ENCODE peak calls at places on chromosomes 12 and 14, in five cellular contexts. L, W, N, X and J are unnamed samples.

GRCh38 chr12:85182699-85183098 is 97.3 kb upstream of the ALX1 start:
- DNase-seq in L (no peak), N (no peak), X (no peak), W (peak; percentile 58), J (peak; percentile 16)

GRCh38 chr12:114835031-114835430 is 151.1 kb upstream of the TBX3 start:
- DNase-seq in L (no peak), X (peak; percentile 41), W (no peak), N (peak; percentile 85), J (peak; percentile 66)

GRCh38 chr12:4044736-4045432 is 171.7 kb upstream of the PARP11 start:
- DNase-seq in N (no peak), X (no peak), L (no peak), W (no peak), J (no peak)

GRCh38 chr12:57483466-57483865 is 3.8 kb upstream of the ARHGAP9 start:
- DNase-seq in L (no peak), N (peak; percentile 69), X (peak; percentile 49), W (no peak), J (peak; percentile 67)

GRCh38 chr12:16950041-16950677 is 344.2 kb upstream of the LMO3 start:
- DNase-seq in N (no peak), L (no peak), X (no peak), W (no peak), J (no peak)

GRCh38 chr14:55416866-55417265 is 5.2 kb upstream of the ATG14 start:
- DNase-seq in N (no peak), W (peak; percentile 34), X (no peak), L (no peak), J (no peak)

GRCh38 chr14:35268946-35269345 is 23.2 kb upstream of the PSMA6 start:
- DNase-seq in N (no peak), L (no peak), W (peak; percentile 12), X (no peak), J (no peak)

GRCh38 chr12:144650-145284 is 69.2 kb downstream of the SLC6A12 start:
- DNase-seq in L (no peak), W (no peak), X (no peak), N (no peak), J (no peak)

GRCh38 chr12:53052419-53053222 is 2.8 kb downstream of the TNS2 start:
- DNase-seq in W (peak; percentile 65), L (no peak), N (peak; percentile 85), X (no peak), J (peak; percentile 86)

GRCh38 chr14:74618078-74618952 is 6.3 kb upstream of the LTBP2 start:
- DNase-seq in L (no peak), N (peak; percentile 74), X (no peak), W (no peak), J (peak; percentile 58)

GRCh38 chr12:75725505-75726120 is 214.2 kb upstream of the KRR1 start:
- DNase-seq in X (no peak), W (no peak), N (peak; percentile 74), L (no peak), J (peak; percentile 75)

GRCh38 chr14:91929700-91930099 is 17.8 kb downstream of the FBLN5 start:
- DNase-seq in N (peak; percentile 40), L (no peak), X (no peak), W (no peak), J (peak; percentile 34)

GRCh38 chr12:25977047-25977446 is 18.6 kb downstream of the RASSF8 start:
- DNase-seq in W (no peak), N (peak; percentile 77), X (no peak), L (no peak), J (peak; percentile 87)

GRCh38 chr14:90728951-90729350 is 87.3 kb downstream of the TTC7B start:
- DNase-seq in L (no peak), W (no peak), X (no peak), N (no peak), J (no peak)

GRCh38 chr14:71123579-71124135 is 216.4 kb downstream of the PCNX1 start:
- DNase-seq in N (no peak), W (no peak), X (no peak), L (no peak), J (no peak)

GRCh38 chr12:81729781-81730180 is 29.4 kb downstream of the PPFIA2 start:
- DNase-seq in W (no peak), L (no peak), N (no peak), X (no peak), J (no peak)

GRCh38 chr12:47306130-47306529 is 226.4 kb upstream of the AMIGO2 start:
- DNase-seq in W (no peak), X (no peak), L (no peak), N (no peak), J (no peak)

GRCh38 chr14:33369972-33370371 is 431.3 kb downstream of the NPAS3 start:
- DNase-seq in N (no peak), X (no peak), W (no peak), L (no peak), J (no peak)

GRCh38 chr12:122021193-122021821 is 377 bp upstream of the BCL7A start:
- DNase-seq in X (no peak), W (peak; percentile 31), N (no peak), L (peak; percentile 32), J (no peak)

GRCh38 chr12:45705404-45705803 is 24.1 kb upstream of the ARID2 start:
- DNase-seq in N (no peak), W (no peak), L (no peak), X (no peak), J (no peak)

GRCh38 chr12:30725739-30726138 is 29.0 kb downstream of the CAPRIN2 start:
- DNase-seq in L (no peak), W (peak; percentile 7), X (peak; percentile 59), N (peak; percentile 84), J (peak; percentile 88)

GRCh38 chr14:33809456-33809855 is 141.4 kb downstream of the EGLN3 start:
- DNase-seq in W (no peak), L (no peak), N (no peak), X (no peak), J (no peak)

GRCh38 chr12:63766498-63766897 is 13.2 kb upstream of the RXYLT1 start:
- DNase-seq in N (no peak), W (no peak), X (no peak), L (no peak), J (peak; percentile 11)

GRCh38 chr12:63764481-63764880 is 15.2 kb upstream of the RXYLT1 start:
- DNase-seq in X (no peak), L (no peak), N (no peak), W (no peak), J (no peak)

DNA sequence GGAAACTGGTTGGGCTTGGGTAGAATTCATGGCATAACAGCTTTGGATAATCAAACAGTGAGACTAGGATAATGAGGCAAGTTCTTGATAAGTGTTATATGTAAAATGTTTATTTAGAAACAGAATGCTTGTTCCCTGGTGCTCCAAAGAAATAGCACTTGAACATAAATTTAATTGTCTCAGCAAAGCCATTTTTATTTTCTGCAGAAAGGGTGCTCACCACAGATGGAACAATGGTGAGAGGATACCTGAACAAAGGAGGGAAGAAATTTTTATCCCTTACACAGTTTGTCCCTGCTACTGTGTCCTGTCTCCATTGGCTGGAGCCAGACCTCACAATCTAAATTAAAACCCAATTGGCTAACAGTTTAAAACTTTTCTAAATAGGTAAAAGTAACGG is 9.3 kb upstream of the RXYLT1 start:
- DNase-seq in W (no peak), L (no peak), X (no peak), N (no peak), J (no peak)
- TF ChIP-seq CTCF in W (no peak), L (no peak), X (no peak), N (no peak), J (no peak)

GRCh38 chr14:77760381-77761204 is at the start of gene SNW1:
- DNase-seq in X (peak; percentile 63), N (peak; percentile 95), L (peak; percentile 86), W (peak; percentile 97), J (peak; percentile 55)
- TF ChIP-seq CTCF in X (no peak), N (no peak), L (no peak), W (no peak), J (no peak)

GRCh38 chr14:99250636-99251208 is 21.3 kb downstream of the BCL11B start:
- DNase-seq in N (no peak), W (no peak), L (no peak), X (no peak), J (no peak)

GRCh38 chr14:99247091-99247729 is 24.8 kb downstream of the BCL11B start:
- DNase-seq in W (no peak), L (no peak), N (no peak), X (no peak), J (no peak)

GRCh38 chr14:99247772-99248171 is 24.2 kb downstream of the BCL11B start:
- DNase-seq in W (no peak), X (no peak), L (no peak), N (no peak), J (no peak)

GRCh38 chr14:99248761-99249171 is 23.2 kb downstream of the BCL11B start:
- DNase-seq in L (no peak), N (no peak), W (no peak), X (no peak), J (no peak)

DNA sequence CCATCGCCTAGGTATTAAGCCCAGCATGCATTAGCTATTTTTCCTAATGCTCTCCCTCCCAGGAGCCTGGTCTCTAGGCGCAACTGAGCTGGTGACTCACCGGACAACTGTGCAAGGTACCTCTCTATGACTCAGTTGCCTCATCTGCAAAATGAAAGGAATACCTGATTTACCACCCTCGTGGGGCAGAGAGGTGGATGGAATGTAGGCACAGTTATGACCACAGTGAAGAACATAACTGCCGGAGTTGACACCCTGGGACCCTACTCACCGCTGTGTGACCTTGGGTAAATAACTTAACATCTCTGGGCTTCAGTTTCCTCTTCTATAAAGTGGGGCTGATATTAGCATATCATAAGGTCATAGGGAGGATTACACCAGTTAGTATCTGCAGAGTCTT is 22.6 kb downstream of the BCL11B start:
- DNase-seq in N (no peak), W (no peak), X (no peak), L (no peak), J (no peak)
- TF ChIP-seq CTCF in N (no peak), W (no peak), X (no peak), L (no peak), J (no peak)

GRCh38 chr12:51217968-51218606 is at the start of gene POU6F1:
- DNase-seq in X (no peak), N (peak; percentile 76), W (peak; percentile 93), L (peak; percentile 43), J (peak; percentile 73)
- TF ChIP-seq CTCF in X (peak; percentile 68), N (peak; percentile 51), W (peak; percentile 47), L (peak; percentile 70), J (peak; percentile 76)

DNA sequence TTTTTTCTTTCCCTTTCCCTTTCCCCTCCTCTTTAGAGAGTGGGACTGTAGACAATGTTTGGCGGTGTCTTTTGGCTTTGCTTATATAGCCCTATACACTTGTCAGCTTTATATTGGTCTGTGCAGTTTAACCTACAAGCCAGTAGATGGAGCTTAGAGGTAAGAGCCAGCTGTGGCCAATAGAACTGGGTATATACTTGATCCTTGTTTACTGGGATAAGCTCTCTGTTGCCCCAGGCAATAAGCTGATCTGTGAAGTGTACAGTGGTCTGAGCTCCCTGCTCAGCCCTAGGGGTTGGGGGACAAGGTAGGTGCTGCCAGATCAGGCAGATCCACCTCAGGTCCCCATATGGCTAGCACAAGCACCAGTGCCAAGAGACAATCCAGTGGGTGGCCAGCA is 434.1 kb downstream of the NOVA1 start:
- DNase-seq in W (peak; percentile 55), X (no peak), L (no peak), N (peak; percentile 20), J (peak; percentile 66)
- TF ChIP-seq CTCF in W (peak; percentile 57), X (no peak), L (no peak), N (peak; percentile 40), J (peak; percentile 76)

GRCh38 chr12:119025786-119026185 is 44.4 kb downstream of the SRRM4 start:
- DNase-seq in X (no peak), L (no peak), N (no peak), W (no peak), J (no peak)

GRCh38 chr12:119016715-119017114 is 35.4 kb downstream of the SRRM4 start:
- DNase-seq in L (no peak), X (no peak), N (no peak), W (no peak), J (no peak)

GRCh38 chr12:119024226-119024810 is 43.0 kb downstream of the SRRM4 start:
- DNase-seq in L (no peak), W (no peak), N (no peak), X (no peak), J (no peak)

GRCh38 chr12:119020377-119021360 is 39.3 kb downstream of the SRRM4 start:
- DNase-seq in L (no peak), X (no peak), W (peak; percentile 49), N (no peak), J (no peak)
- TF ChIP-seq CTCF in L (no peak), X (no peak), W (peak; percentile 48), N (no peak), J (no peak)